ENCODE peak calls at places on chromosomes 13 and 19, in seven cellular contexts. E is foreskin melanocyte; G is Jurkat, Clone E6-1; Q is epithelial cell of esophagus; W is NCI-H1092; K is ascending aorta; D is NCI-H2107. U is an unnamed sample.

GRCh38 chr13:49603318-49603717 is 18.0 kb upstream of the RCBTB1 start:
- DNase-seq in E (no peak), G (no peak), Q (no peak), W (no peak), K (no peak), D (no peak), U (no peak)

GRCh38 chr19:51549533-51550324 is 18.3 kb upstream of the SIGLEC6 start:
- DNase-seq in E (no peak), G (no peak), Q (no peak), W (no peak), K (no peak), D (no peak), U (no peak)

GRCh38 chr13:27354379-27354778 is 70.0 kb upstream of the GTF3A start:
- DNase-seq in E (peak), G (no peak), Q (no peak), W (no peak), K (no peak), D (no peak), U (no peak)

GRCh38 chr19:19149402-19149801 is 11.1 kb upstream of the TMEM161A start:
- DNase-seq in E (no peak), G (no peak), Q (no peak), W (no peak), K (no peak), D (no peak), U (no peak)

GRCh38 chr13:112637017-112637801 is 49.3 kb upstream of the TUBGCP3 start:
- DNase-seq in E (no peak), G (no peak), Q (no peak), W (no peak), K (no peak), D (no peak), U (no peak)

GRCh38 chr19:18387395-18387794 is 1.4 kb downstream of the GDF15 start:
- DNase-seq in E (no peak), G (no peak), Q (no peak), W (no peak), K (no peak), D (no peak), U (no peak)

GRCh38 chr13:67515895-67516294 is 285.8 kb upstream of the PCDH9 start:
- DNase-seq in E (no peak), G (no peak), Q (peak), W (no peak), K (no peak), D (peak), U (no peak)

GRCh38 chr19:1837222-1837565 is 11.1 kb downstream of the REXO1 start:
- DNase-seq in E (no peak), G (no peak), Q (no peak), W (no peak), K (no peak), D (no peak), U (no peak)

GRCh38 chr19:15251010-15251748 is 18.9 kb upstream of the EPHX3 start:
- DNase-seq in E (peak), G (no peak), Q (peak), W (no peak), K (peak), D (no peak), U (no peak)

GRCh38 chr19:54453921-54454780 is 5.2 kb downstream of the LENG8 start:
- DNase-seq in E (no peak), G (no peak), Q (no peak), W (no peak), K (no peak), D (no peak), U (no peak)

GRCh38 chr13:27619711-27620376 is 485 bp downstream of the LNX2 start:
- DNase-seq in E (peak), G (no peak), Q (no peak), W (no peak), K (peak), D (no peak), U (no peak)

GRCh38 chr19:18399008-18399407 is 1.6 kb upstream of the LRRC25 start:
- DNase-seq in E (no peak), G (no peak), Q (peak), W (no peak), K (no peak), D (no peak), U (no peak)

GRCh38 chr19:5263615-5264014 is 77.0 kb downstream of the PTPRS start:
- DNase-seq in E (no peak), G (no peak), Q (no peak), W (no peak), K (no peak), D (no peak), U (no peak)

GRCh38 chr13:19151581-19152263 is 29.9 kb downstream of the TUBA3C start:
- DNase-seq in E (no peak), G (no peak), Q (no peak), W (no peak), K (no peak), D (no peak), U (no peak)

GRCh38 chr19:48796468-48797083 is 14.3 kb downstream of the BCAT2 start:
- DNase-seq in E (no peak), G (no peak), Q (no peak), W (no peak), K (no peak), D (no peak), U (no peak)

U was measured in NCI-H1048.